ENCODE peak calls at places on chromosomes 5 and 9, in eight cellular contexts. One of them, this sample, is unnamed.

GRCh38 chr9:77512876-77513275 is 135.2 kb downstream of the GNA14 start:
- DNase-seq in colonic mucosa: no peak
- DNase-seq in pancreas: no peak
- DNase-seq in CD8-positive, alpha-beta T cell: no peak
- DNase-seq in CD4-positive, CD25-positive, alpha-beta regulatory T cell: no peak
- DNase-seq in OCI-LY7: no peak
- DNase-seq in IMR-90: no peak
- DNase-seq in spleen: no peak
- DNase-seq in this sample: no peak

GRCh38 chr9:78663367-78663766 is 366.4 kb downstream of the PSAT1 start:
- DNase-seq in colonic mucosa: no peak
- DNase-seq in pancreas: no peak
- DNase-seq in CD8-positive, alpha-beta T cell: no peak
- DNase-seq in CD4-positive, CD25-positive, alpha-beta regulatory T cell: no peak
- DNase-seq in OCI-LY7: no peak
- DNase-seq in IMR-90: no peak
- DNase-seq in spleen: no peak
- DNase-seq in this sample: no peak

GRCh38 chr9:6106576-6107339 is 91.3 kb upstream of the RANBP6 start:
- DNase-seq in colonic mucosa: no peak
- DNase-seq in pancreas: peak; percentile 3
- DNase-seq in CD8-positive, alpha-beta T cell: no peak
- DNase-seq in CD4-positive, CD25-positive, alpha-beta regulatory T cell: peak; percentile 13
- DNase-seq in OCI-LY7: peak; percentile 5
- DNase-seq in IMR-90: peak; percentile 12
- DNase-seq in spleen: no peak
- DNase-seq in this sample: no peak

GRCh38 chr5:38447786-38448185 is 108.7 kb downstream of the LIFR start:
- DNase-seq in colonic mucosa: no peak
- DNase-seq in pancreas: no peak
- DNase-seq in CD8-positive, alpha-beta T cell: no peak
- DNase-seq in CD4-positive, CD25-positive, alpha-beta regulatory T cell: no peak
- DNase-seq in OCI-LY7: no peak
- DNase-seq in IMR-90: no peak
- DNase-seq in spleen: no peak
- DNase-seq in this sample: no peak

GRCh38 chr9:70080481-70081119 is 37.0 kb downstream of the MAMDC2 start:
- DNase-seq in colonic mucosa: no peak
- DNase-seq in pancreas: peak; percentile 70
- DNase-seq in CD8-positive, alpha-beta T cell: no peak
- DNase-seq in CD4-positive, CD25-positive, alpha-beta regulatory T cell: no peak
- DNase-seq in OCI-LY7: no peak
- DNase-seq in IMR-90: peak; percentile 74
- DNase-seq in spleen: no peak
- DNase-seq in this sample: no peak

GRCh38 chr5:41858890-41859289 is 11.3 kb downstream of the OXCT1 start:
- DNase-seq in colonic mucosa: no peak
- DNase-seq in pancreas: no peak
- DNase-seq in CD8-positive, alpha-beta T cell: no peak
- DNase-seq in CD4-positive, CD25-positive, alpha-beta regulatory T cell: peak; percentile 23
- DNase-seq in OCI-LY7: no peak
- DNase-seq in IMR-90: no peak
- DNase-seq in spleen: no peak
- DNase-seq in this sample: no peak

GRCh38 chr9:130142635-130143034 is 29.6 kb upstream of the NCS1 start:
- DNase-seq in colonic mucosa: no peak
- DNase-seq in pancreas: no peak
- DNase-seq in CD8-positive, alpha-beta T cell: no peak
- DNase-seq in CD4-positive, CD25-positive, alpha-beta regulatory T cell: no peak
- DNase-seq in OCI-LY7: no peak
- DNase-seq in IMR-90: no peak
- DNase-seq in spleen: no peak
- DNase-seq in this sample: no peak

GRCh38 chr5:61307196-61307590 is 24.9 kb upstream of the ZSWIM6 start:
- DNase-seq in colonic mucosa: no peak
- DNase-seq in pancreas: no peak
- DNase-seq in CD8-positive, alpha-beta T cell: no peak
- DNase-seq in CD4-positive, CD25-positive, alpha-beta regulatory T cell: no peak
- DNase-seq in OCI-LY7: no peak
- DNase-seq in IMR-90: no peak
- DNase-seq in spleen: no peak
- DNase-seq in this sample: no peak

GRCh38 chr5:36180556-36181350 is 28.8 kb downstream of the SKP2 start:
- DNase-seq in colonic mucosa: no peak
- DNase-seq in pancreas: no peak
- DNase-seq in CD8-positive, alpha-beta T cell: no peak
- DNase-seq in CD4-positive, CD25-positive, alpha-beta regulatory T cell: no peak
- DNase-seq in OCI-LY7: no peak
- DNase-seq in IMR-90: no peak
- DNase-seq in spleen: no peak
- DNase-seq in this sample: no peak

GRCh38 chr5:107580902-107581823 is 89.6 kb downstream of the EFNA5 start:
- DNase-seq in colonic mucosa: no peak
- DNase-seq in pancreas: no peak
- DNase-seq in CD8-positive, alpha-beta T cell: no peak
- DNase-seq in CD4-positive, CD25-positive, alpha-beta regulatory T cell: no peak
- DNase-seq in OCI-LY7: no peak
- DNase-seq in IMR-90: no peak
- DNase-seq in spleen: no peak
- DNase-seq in this sample: no peak

GRCh38 chr5:17839848-17840247 is 205.6 kb downstream of the TAF11L14 start:
- DNase-seq in colonic mucosa: no peak
- DNase-seq in pancreas: no peak
- DNase-seq in CD8-positive, alpha-beta T cell: no peak
- DNase-seq in CD4-positive, CD25-positive, alpha-beta regulatory T cell: no peak
- DNase-seq in OCI-LY7: no peak
- DNase-seq in IMR-90: no peak
- DNase-seq in spleen: no peak
- DNase-seq in this sample: no peak

GRCh38 chr5:157540707-157541451 is 34.7 kb downstream of the ADAM19 start:
- DNase-seq in colonic mucosa: peak; percentile 39
- DNase-seq in pancreas: no peak
- DNase-seq in CD8-positive, alpha-beta T cell: no peak
- DNase-seq in CD4-positive, CD25-positive, alpha-beta regulatory T cell: peak; percentile 93
- DNase-seq in OCI-LY7: peak; percentile 39
- DNase-seq in IMR-90: peak; percentile 84
- DNase-seq in spleen: peak; percentile 83
- DNase-seq in this sample: no peak

GRCh38 chr9:13149454-13149853 is 130.0 kb downstream of the MPDZ start:
- DNase-seq in colonic mucosa: no peak
- DNase-seq in pancreas: no peak
- DNase-seq in CD8-positive, alpha-beta T cell: no peak
- DNase-seq in CD4-positive, CD25-positive, alpha-beta regulatory T cell: no peak
- DNase-seq in OCI-LY7: no peak
- DNase-seq in IMR-90: no peak
- DNase-seq in spleen: no peak
- DNase-seq in this sample: no peak

GRCh38 chr9:113711251-113711650 is 164.9 kb upstream of the ZNF618 start:
- DNase-seq in colonic mucosa: peak; percentile 6
- DNase-seq in pancreas: no peak
- DNase-seq in CD8-positive, alpha-beta T cell: no peak
- DNase-seq in CD4-positive, CD25-positive, alpha-beta regulatory T cell: no peak
- DNase-seq in OCI-LY7: no peak
- DNase-seq in IMR-90: no peak
- DNase-seq in spleen: no peak
- DNase-seq in this sample: no peak

GRCh38 chr5:51556833-51557232 is 173.6 kb downstream of the ISL1 start:
- DNase-seq in colonic mucosa: no peak
- DNase-seq in pancreas: no peak
- DNase-seq in CD8-positive, alpha-beta T cell: no peak
- DNase-seq in CD4-positive, CD25-positive, alpha-beta regulatory T cell: no peak
- DNase-seq in OCI-LY7: no peak
- DNase-seq in IMR-90: no peak
- DNase-seq in spleen: no peak
- DNase-seq in this sample: no peak

GRCh38 chr5:98391921-98392625 is 381.4 kb upstream of the RGMB start:
- DNase-seq in colonic mucosa: no peak
- DNase-seq in pancreas: no peak
- DNase-seq in CD8-positive, alpha-beta T cell: no peak
- DNase-seq in CD4-positive, CD25-positive, alpha-beta regulatory T cell: no peak
- DNase-seq in OCI-LY7: no peak
- DNase-seq in IMR-90: no peak
- DNase-seq in spleen: peak; percentile 64
- DNase-seq in this sample: no peak

GRCh38 chr5:137649228-137649890 is 86.5 kb downstream of the KLHL3 start:
- DNase-seq in colonic mucosa: no peak
- DNase-seq in pancreas: no peak
- DNase-seq in CD8-positive, alpha-beta T cell: no peak
- DNase-seq in CD4-positive, CD25-positive, alpha-beta regulatory T cell: no peak
- DNase-seq in OCI-LY7: no peak
- DNase-seq in IMR-90: peak; percentile 60
- DNase-seq in spleen: no peak
- DNase-seq in this sample: no peak

GRCh38 chr5:109805882-109806281 is 116.2 kb downstream of the MAN2A1 start:
- DNase-seq in colonic mucosa: no peak
- DNase-seq in pancreas: no peak
- DNase-seq in CD8-positive, alpha-beta T cell: no peak
- DNase-seq in CD4-positive, CD25-positive, alpha-beta regulatory T cell: no peak
- DNase-seq in OCI-LY7: no peak
- DNase-seq in IMR-90: no peak
- DNase-seq in spleen: no peak
- DNase-seq in this sample: no peak

GRCh38 chr9:95874989-95875304 is 544 bp upstream of the ERCC6L2 start:
- DNase-seq in colonic mucosa: peak; percentile 60
- DNase-seq in pancreas: no peak
- DNase-seq in CD8-positive, alpha-beta T cell: peak; percentile 67
- DNase-seq in CD4-positive, CD25-positive, alpha-beta regulatory T cell: peak; percentile 74
- DNase-seq in OCI-LY7: peak; percentile 54
- DNase-seq in IMR-90: no peak
- DNase-seq in spleen: peak; percentile 91
- DNase-seq in this sample: no peak

GRCh38 chr5:76125888-76126287 is 42.7 kb downstream of the SV2C start:
- DNase-seq in colonic mucosa: peak; percentile 40
- DNase-seq in pancreas: no peak
- DNase-seq in CD8-positive, alpha-beta T cell: no peak
- DNase-seq in CD4-positive, CD25-positive, alpha-beta regulatory T cell: no peak
- DNase-seq in OCI-LY7: no peak
- DNase-seq in IMR-90: no peak
- DNase-seq in spleen: no peak
- DNase-seq in this sample: no peak

GRCh38 chr5:180130291-180130869 is 58.8 kb upstream of the RNF130 start:
- DNase-seq in colonic mucosa: peak; percentile 12
- DNase-seq in pancreas: no peak
- DNase-seq in CD8-positive, alpha-beta T cell: no peak
- DNase-seq in CD4-positive, CD25-positive, alpha-beta regulatory T cell: no peak
- DNase-seq in OCI-LY7: no peak
- DNase-seq in IMR-90: no peak
- DNase-seq in spleen: peak; percentile 62
- DNase-seq in this sample: no peak

GRCh38 chr5:74870299-74871067 is 4.3 kb upstream of the FAM169A start:
- DNase-seq in colonic mucosa: no peak
- DNase-seq in pancreas: no peak
- DNase-seq in CD8-positive, alpha-beta T cell: no peak
- DNase-seq in CD4-positive, CD25-positive, alpha-beta regulatory T cell: no peak
- DNase-seq in OCI-LY7: no peak
- DNase-seq in IMR-90: no peak
- DNase-seq in spleen: no peak
- DNase-seq in this sample: no peak
- H3K27ac ChIP-seq in colonic mucosa: no peak overlapping the region
- H3K27ac ChIP-seq in pancreas: no peak overlapping the region
- H3K27ac ChIP-seq in CD8-positive, alpha-beta T cell: no peak overlapping the region
- H3K27ac ChIP-seq in CD4-positive, CD25-positive, alpha-beta regulatory T cell: no peak overlapping the region
- H3K27ac ChIP-seq in OCI-LY7: no peak overlapping the region
- H3K27ac ChIP-seq in IMR-90: no peak overlapping the region
- H3K27ac ChIP-seq in spleen: no peak overlapping the region
- H3K27ac ChIP-seq in this sample: no peak overlapping the region

DNA sequence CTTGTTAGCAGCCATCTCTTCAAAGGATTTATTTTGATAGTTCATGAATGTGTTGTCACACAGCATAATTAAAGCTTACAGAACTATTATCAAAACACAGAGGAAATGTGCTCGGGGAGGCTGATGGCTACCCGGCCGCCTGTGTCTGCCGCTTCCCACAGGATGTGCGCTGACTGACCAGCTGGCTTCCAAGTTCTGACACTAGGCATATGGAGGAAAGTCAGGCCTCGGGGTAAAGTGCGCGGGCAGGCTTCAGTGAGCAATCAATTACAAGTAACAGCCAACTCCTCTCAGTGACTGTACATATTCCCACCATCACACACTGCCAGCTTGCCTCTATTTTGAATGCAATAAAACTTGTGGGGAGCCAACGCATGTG is 77.5 kb downstream of the EBF1 start:
- DNase-seq in colonic mucosa: peak; percentile 28
- DNase-seq in pancreas: no peak
- DNase-seq in CD8-positive, alpha-beta T cell: no peak
- DNase-seq in CD4-positive, CD25-positive, alpha-beta regulatory T cell: no peak
- DNase-seq in OCI-LY7: no peak
- DNase-seq in IMR-90: peak; percentile 86
- DNase-seq in spleen: no peak
- DNase-seq in this sample: no peak
- H3K27ac ChIP-seq in colonic mucosa: no peak overlapping the region
- H3K27ac ChIP-seq in pancreas: no peak overlapping the region
- H3K27ac ChIP-seq in CD8-positive, alpha-beta T cell: no peak overlapping the region
- H3K27ac ChIP-seq in CD4-positive, CD25-positive, alpha-beta regulatory T cell: no peak overlapping the region
- H3K27ac ChIP-seq in OCI-LY7: no peak overlapping the region
- H3K27ac ChIP-seq in IMR-90: peak overlapping the region; percentile 31
- H3K27ac ChIP-seq in spleen: peak overlapping the region; percentile 50
- H3K27ac ChIP-seq in this sample: no peak overlapping the region

GRCh38 chr5:82174919-82175219 is 103.3 kb downstream of the RPS23 start:
- DNase-seq in colonic mucosa: no peak
- DNase-seq in pancreas: no peak
- DNase-seq in CD8-positive, alpha-beta T cell: no peak
- DNase-seq in CD4-positive, CD25-positive, alpha-beta regulatory T cell: no peak
- DNase-seq in OCI-LY7: no peak
- DNase-seq in IMR-90: no peak
- DNase-seq in spleen: no peak
- DNase-seq in this sample: no peak
- H3K27ac ChIP-seq in colonic mucosa: no peak overlapping the region
- H3K27ac ChIP-seq in pancreas: no peak overlapping the region
- H3K27ac ChIP-seq in CD8-positive, alpha-beta T cell: no peak overlapping the region
- H3K27ac ChIP-seq in CD4-positive, CD25-positive, alpha-beta regulatory T cell: no peak overlapping the region
- H3K27ac ChIP-seq in OCI-LY7: no peak overlapping the region
- H3K27ac ChIP-seq in IMR-90: no peak overlapping the region
- H3K27ac ChIP-seq in spleen: no peak overlapping the region
- H3K27ac ChIP-seq in this sample: no peak overlapping the region

GRCh38 chr5:96037128-96037527 is 75.5 kb upstream of the ELL2 start:
- DNase-seq in colonic mucosa: no peak
- DNase-seq in pancreas: no peak
- DNase-seq in CD8-positive, alpha-beta T cell: no peak
- DNase-seq in CD4-positive, CD25-positive, alpha-beta regulatory T cell: no peak
- DNase-seq in OCI-LY7: no peak
- DNase-seq in IMR-90: peak; percentile 59
- DNase-seq in spleen: no peak
- DNase-seq in this sample: no peak

GRCh38 chr5:96035796-96036195 is 74.1 kb upstream of the ELL2 start:
- DNase-seq in colonic mucosa: no peak
- DNase-seq in pancreas: no peak
- DNase-seq in CD8-positive, alpha-beta T cell: no peak
- DNase-seq in CD4-positive, CD25-positive, alpha-beta regulatory T cell: no peak
- DNase-seq in OCI-LY7: no peak
- DNase-seq in IMR-90: no peak
- DNase-seq in spleen: no peak
- DNase-seq in this sample: no peak

GRCh38 chr5:96031811-96032261 is 70.2 kb upstream of the ELL2 start:
- DNase-seq in colonic mucosa: no peak
- DNase-seq in pancreas: no peak
- DNase-seq in CD8-positive, alpha-beta T cell: no peak
- DNase-seq in CD4-positive, CD25-positive, alpha-beta regulatory T cell: no peak
- DNase-seq in OCI-LY7: no peak
- DNase-seq in IMR-90: peak; percentile 89
- DNase-seq in spleen: no peak
- DNase-seq in this sample: no peak

GRCh38 chr5:96033116-96033515 is 71.5 kb upstream of the ELL2 start:
- DNase-seq in colonic mucosa: no peak
- DNase-seq in pancreas: no peak
- DNase-seq in CD8-positive, alpha-beta T cell: no peak
- DNase-seq in CD4-positive, CD25-positive, alpha-beta regulatory T cell: no peak
- DNase-seq in OCI-LY7: no peak
- DNase-seq in IMR-90: no peak
- DNase-seq in spleen: no peak
- DNase-seq in this sample: no peak

GRCh38 chr5:96036301-96036700 is 74.7 kb upstream of the ELL2 start:
- DNase-seq in colonic mucosa: no peak
- DNase-seq in pancreas: no peak
- DNase-seq in CD8-positive, alpha-beta T cell: no peak
- DNase-seq in CD4-positive, CD25-positive, alpha-beta regulatory T cell: no peak
- DNase-seq in OCI-LY7: no peak
- DNase-seq in IMR-90: no peak
- DNase-seq in spleen: no peak
- DNase-seq in this sample: no peak
- H3K27ac ChIP-seq in colonic mucosa: no peak overlapping the region
- H3K27ac ChIP-seq in pancreas: peak overlapping the region; percentile 71
- H3K27ac ChIP-seq in CD8-positive, alpha-beta T cell: no peak overlapping the region
- H3K27ac ChIP-seq in CD4-positive, CD25-positive, alpha-beta regulatory T cell: no peak overlapping the region
- H3K27ac ChIP-seq in OCI-LY7: no peak overlapping the region
- H3K27ac ChIP-seq in IMR-90: no peak overlapping the region
- H3K27ac ChIP-seq in spleen: no peak overlapping the region
- H3K27ac ChIP-seq in this sample: no peak overlapping the region

This sample was measured in caudate nucleus.